ENCODE peak calls at places on chromosomes 7 and 10, in eight cellular contexts. H is Peyer's patch, O is HCT116, Q is psoas muscle, W is uterus, X is endodermal cell, E is tibial nerve, G is colonic mucosa. P is an unnamed sample.

GRCh38 chr7:1369856-1370657 is 89.2 kb downstream of the MICALL2 start:
- DNase-seq in W (no peak), G (no peak), O (no peak), E (no peak), X (peak; percentile 70), H (no peak), Q (no peak), P (no peak)

GRCh38 chr10:98302711-98303365 is 34.8 kb upstream of the LOXL4 start:
- DNase-seq in H (no peak), O (no peak), W (no peak), Q (no peak), E (no peak), X (peak; percentile 72), G (no peak), P (no peak)

GRCh38 chr7:131107343-131108211 is 220.1 kb upstream of the MKLN1 start:
- DNase-seq in E (peak; percentile 92), X (peak; percentile 79), O (peak; percentile 44), G (peak; percentile 80), H (peak; percentile 95), W (peak; percentile 64), Q (peak; percentile 85), P (peak; percentile 52)

GRCh38 chr10:119608316-119609155 is 11.8 kb upstream of the TIAL1 start:
- DNase-seq in W (peak; percentile 27), O (peak; percentile 54), H (peak; percentile 31), Q (peak; percentile 78), X (peak; percentile 83), E (peak; percentile 20), G (peak; percentile 51), P (peak; percentile 63)

GRCh38 chr7:51263631-51264484 is 52.8 kb downstream of the COBL start:
- DNase-seq in O (peak; percentile 37), E (no peak), W (no peak), G (peak; percentile 77), H (no peak), X (no peak), Q (no peak), P (peak; percentile 46)

GRCh38 chr7:144842377-144842851 is 6.6 kb upstream of the TPK1 start:
- DNase-seq in E (peak; percentile 28), H (peak; percentile 64), X (peak; percentile 54), Q (no peak), W (no peak), O (no peak), G (peak; percentile 85), P (peak; percentile 22)

GRCh38 chr10:126618466-126618865 is 52.0 kb downstream of the C10orf90 start:
- DNase-seq in X (no peak), O (no peak), E (no peak), H (no peak), Q (no peak), W (no peak), G (no peak), P (no peak)

GRCh38 chr10:28367865-28368541 is 65.1 kb upstream of the MPP7 start:
- DNase-seq in H (peak; percentile 66), O (no peak), Q (no peak), E (no peak), G (peak; percentile 34), W (no peak), X (no peak), P (peak; percentile 14)

GRCh38 chr7:43302211-43302711 is 189.8 kb downstream of the HECW1 start:
- DNase-seq in Q (no peak), X (peak; percentile 65), G (no peak), H (no peak), E (no peak), O (no peak), W (no peak), P (peak; percentile 58)

GRCh38 chr10:88851706-88852105 is at the start of gene ANKRD22:
- DNase-seq in Q (no peak), G (peak; percentile 90), E (no peak), H (no peak), X (peak; percentile 67), O (peak; percentile 84), W (no peak), P (peak; percentile 94)

GRCh38 chr10:21726601-21727295 is 192.7 kb downstream of the MLLT10 start:
- DNase-seq in G (no peak), H (no peak), E (no peak), Q (no peak), W (no peak), X (no peak), O (no peak), P (peak; percentile 30)

GRCh38 chr10:132371641-132372081 is 25.3 kb upstream of the PWWP2B start:
- DNase-seq in H (no peak), X (peak; percentile 74), O (peak; percentile 15), E (no peak), Q (no peak), W (no peak), G (no peak), P (no peak)
- TF ChIP-seq CTCF in H (no peak), X (peak; percentile 69), O (peak; percentile 66), E (no peak), Q (no peak), W (no peak), G (no peak), P (no peak)

DNA sequence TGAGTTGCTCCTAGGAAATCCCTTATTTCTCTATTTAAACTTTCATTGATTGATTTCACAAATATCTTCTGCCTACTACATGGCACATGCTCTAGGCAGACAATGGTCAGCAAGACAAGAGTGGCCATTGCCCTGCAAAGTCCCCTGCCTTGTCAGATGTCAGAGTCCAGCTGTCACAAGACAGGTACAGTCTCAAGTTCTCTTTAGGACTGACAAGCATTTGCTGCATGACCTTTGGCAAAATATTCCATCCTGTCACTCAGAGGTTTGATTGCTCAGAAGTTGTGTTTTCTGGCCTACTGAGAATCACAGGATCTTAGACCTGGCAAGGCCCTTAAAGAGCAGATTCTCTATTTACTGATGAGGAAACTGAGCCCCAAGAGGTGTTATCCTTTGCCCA is 322.3 kb upstream of the NFE2L3 start:
- DNase-seq in O (no peak), H (no peak), G (no peak), Q (no peak), W (no peak), E (no peak), X (no peak), P (no peak)
- H3K27ac ChIP-seq in O (no peak overlapping the region), H (no peak overlapping the region), G (no peak overlapping the region), Q (peak overlapping the region; percentile 41), W (no peak overlapping the region), E (no peak overlapping the region), X (peak overlapping the region; percentile 62), P (no peak overlapping the region)

GRCh38 chr7:151017370-151017952 is 6.8 kb downstream of the ATG9B start:
- DNase-seq in G (no peak), X (peak; percentile 51), H (no peak), Q (no peak), W (no peak), O (no peak), E (no peak), P (no peak)

GRCh38 chr7:151019130-151019447 is 5.2 kb downstream of the ATG9B start:
- DNase-seq in O (no peak), E (no peak), G (no peak), W (no peak), X (no peak), H (no peak), Q (no peak), P (no peak)

GRCh38 chr7:151018421-151019129 is 5.7 kb downstream of the ATG9B start:
- DNase-seq in E (no peak), W (no peak), G (no peak), Q (no peak), X (peak; percentile 70), H (no peak), O (no peak), P (no peak)

GRCh38 chr7:151017953-151018420 is 6.3 kb downstream of the ATG9B start:
- DNase-seq in W (peak; percentile 67), H (peak; percentile 75), Q (peak; percentile 85), G (peak; percentile 79), O (no peak), X (peak; percentile 98), E (peak; percentile 63), P (peak; percentile 41)

DNA sequence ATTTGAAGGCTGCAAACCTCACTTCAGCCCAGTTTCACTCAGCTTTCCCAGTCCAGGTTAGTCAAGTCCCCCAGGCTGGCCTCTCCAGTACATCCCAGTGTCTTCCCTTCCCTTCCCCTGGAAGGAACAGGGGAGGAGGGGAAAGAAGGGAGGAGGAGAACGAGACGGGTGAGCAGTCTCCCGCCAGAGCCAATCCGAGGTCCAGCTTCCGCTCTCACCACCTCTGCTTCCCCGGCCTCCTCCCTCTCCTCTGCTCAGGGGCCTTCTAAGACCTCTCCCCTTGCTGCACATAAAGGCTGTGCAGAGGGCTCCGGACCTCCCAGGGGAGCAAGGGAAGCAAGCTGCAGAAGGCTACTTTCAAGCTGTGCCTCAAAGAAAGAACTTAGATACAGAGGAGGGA is 4.1 kb downstream of the ATG9B start:
- DNase-seq in W (no peak), G (no peak), X (peak; percentile 77), Q (no peak), O (no peak), E (no peak), H (no peak), P (no peak)
- TF ChIP-seq CTCF in W (no peak), G (no peak), X (no peak), Q (no peak), O (no peak), E (no peak), H (no peak), P (no peak)

GRCh38 chr10:92593553-92594046 is 670 bp downstream of the KIF11 start:
- DNase-seq in H (no peak), W (no peak), O (no peak), X (no peak), E (no peak), Q (no peak), G (no peak), P (no peak)

GRCh38 chr10:92595505-92595904 is 2.6 kb downstream of the KIF11 start:
- DNase-seq in O (no peak), H (no peak), E (no peak), Q (no peak), X (no peak), W (no peak), G (no peak), P (no peak)

GRCh38 chr10:92592761-92593552 is at the start of gene KIF11:
- DNase-seq in Q (peak; percentile 98), O (peak; percentile 93), X (peak; percentile 98), G (peak; percentile 99), W (peak; percentile 97), H (peak; percentile 99), E (peak; percentile 98), P (peak; percentile 96)

GRCh38 chr10:92591550-92592140 is 1.3 kb upstream of the KIF11 start:
- DNase-seq in Q (peak; percentile 94), H (peak; percentile 93), X (peak; percentile 93), E (peak; percentile 84), O (peak; percentile 89), W (peak; percentile 89), G (peak; percentile 91), P (peak; percentile 83)

DNA sequence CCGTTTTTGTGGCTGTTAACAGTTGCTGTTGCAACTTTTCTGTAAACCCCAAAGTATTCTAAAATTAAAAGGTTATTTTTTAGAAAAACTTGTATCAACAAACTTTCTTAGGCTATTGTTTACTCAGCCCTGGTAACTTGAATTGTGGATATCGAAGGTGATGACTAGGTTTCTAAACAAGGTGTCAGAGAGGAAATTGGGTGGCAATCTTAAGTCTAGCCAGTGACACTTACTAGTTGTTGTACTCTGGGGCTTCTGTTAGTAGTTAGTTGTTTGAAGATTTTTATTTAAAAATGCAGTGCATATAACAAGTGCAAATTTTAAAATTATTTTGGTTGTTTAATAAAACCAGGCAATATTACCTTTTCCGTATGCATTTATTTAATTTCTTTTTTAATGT is 1.3 kb downstream of the KIF11 start:
- DNase-seq in G (no peak), E (no peak), Q (no peak), O (no peak), X (no peak), W (no peak), H (no peak), P (no peak)
- H3K27ac ChIP-seq in G (no peak overlapping the region), E (no peak overlapping the region), Q (no peak overlapping the region), O (no peak overlapping the region), X (no peak overlapping the region), W (no peak overlapping the region), H (no peak overlapping the region), P (no peak overlapping the region)

P was measured in RWPE1.